ENCODE peak calls at places on chromosome 16, in seven cellular contexts. B is right atrium auricular region, P is A549, E is psoas muscle, F is heart left ventricle, T is fibroblast of mammary gland, H is bronchial epithelial cell. J is an unnamed sample.
A peak's percentile ranks its signal among the peaks of the same experiment; 100 is the strongest.

GRCh38 chr16:3214904-3215600 is 19.9 kb downstream of the ZNF200 start:
- DNase-seq in F (no peak), E (no peak), H (peak; percentile 14), P (no peak), T (no peak), B (no peak), J (no peak)

GRCh38 chr16:64991011-64991410 is 130.9 kb downstream of the CDH11 start:
- DNase-seq in T (peak; percentile 26), E (no peak), F (no peak), H (no peak), P (no peak), B (no peak), J (no peak)

GRCh38 chr16:87828071-87828971 is 41.0 kb downstream of the SLC7A5 start:
- DNase-seq in T (no peak), P (peak; percentile 81), B (no peak), F (no peak), E (no peak), H (peak; percentile 23), J (no peak)

GRCh38 chr16:17395849-17396480 is 74.8 kb downstream of the XYLT1 start:
- DNase-seq in F (peak; percentile 54), P (no peak), T (peak; percentile 40), E (no peak), H (no peak), B (peak; percentile 73), J (no peak)

GRCh38 chr16:2955779-2956565 is 8.1 kb upstream of the KREMEN2 start:
- DNase-seq in F (no peak), B (no peak), E (no peak), P (no peak), T (no peak), H (no peak), J (no peak)

GRCh38 chr16:12256880-12257279 is 280.3 kb downstream of the SNX29 start:
- DNase-seq in T (no peak), B (no peak), E (no peak), H (peak; percentile 32), F (no peak), P (no peak), J (peak; percentile 33)

GRCh38 chr16:50960517-50961202 is 190.4 kb downstream of the SALL1 start:
- DNase-seq in H (no peak), B (no peak), T (no peak), E (no peak), F (no peak), P (no peak), J (no peak)

GRCh38 chr16:62256406-62256805 is 220.2 kb upstream of the CDH8 start:
- DNase-seq in T (no peak), F (no peak), B (no peak), P (peak; percentile 4), E (no peak), H (peak; percentile 46), J (peak; percentile 0)

GRCh38 chr16:24499193-24499814 is 40.1 kb upstream of the RBBP6 start:
- DNase-seq in B (no peak), F (no peak), P (peak; percentile 57), H (peak; percentile 13), E (no peak), T (peak; percentile 27), J (peak; percentile 57)

GRCh38 chr16:22353933-22354541 is 20.4 kb downstream of the CDR2 start:
- DNase-seq in E (no peak), P (peak; percentile 36), T (no peak), F (no peak), B (no peak), H (no peak), J (no peak)

GRCh38 chr16:15879255-15879804 is 9.1 kb downstream of the CEP20 start:
- DNase-seq in B (no peak), F (no peak), P (peak; percentile 91), H (peak; percentile 96), T (peak; percentile 95), E (no peak), J (peak; percentile 92)

GRCh38 chr16:30874821-30875717 is 18.8 kb downstream of the BCL7C start:
- DNase-seq in E (peak; percentile 96), F (peak; percentile 96), P (peak; percentile 93), T (peak; percentile 86), B (peak; percentile 86), H (peak; percentile 68), J (peak; percentile 91)

GRCh38 chr16:88697831-88698693 is 8.1 kb downstream of the RNF166 start:
- DNase-seq in T (no peak), F (no peak), E (no peak), P (no peak), B (no peak), H (no peak), J (no peak)

GRCh38 chr16:84302111-84302954 is 7.7 kb downstream of the WFDC1 start:
- DNase-seq in E (no peak), B (no peak), P (no peak), H (no peak), F (no peak), T (no peak), J (no peak)

GRCh38 chr16:14205666-14206065 is 134.5 kb downstream of the MRTFB start:
- DNase-seq in E (no peak), H (no peak), T (peak; percentile 35), P (no peak), B (no peak), F (no peak), J (peak; percentile 79)

GRCh38 chr16:28923231-28923587 is 1.8 kb downstream of the RABEP2 start:
- DNase-seq in H (no peak), T (no peak), B (no peak), E (no peak), P (no peak), F (no peak), J (no peak)
- H3K4me3 ChIP-seq in H (no peak overlapping the region), T (no peak overlapping the region), B (no peak overlapping the region), E (no peak overlapping the region), P (no peak overlapping the region), F (no peak overlapping the region), J (no peak overlapping the region)

DNA sequence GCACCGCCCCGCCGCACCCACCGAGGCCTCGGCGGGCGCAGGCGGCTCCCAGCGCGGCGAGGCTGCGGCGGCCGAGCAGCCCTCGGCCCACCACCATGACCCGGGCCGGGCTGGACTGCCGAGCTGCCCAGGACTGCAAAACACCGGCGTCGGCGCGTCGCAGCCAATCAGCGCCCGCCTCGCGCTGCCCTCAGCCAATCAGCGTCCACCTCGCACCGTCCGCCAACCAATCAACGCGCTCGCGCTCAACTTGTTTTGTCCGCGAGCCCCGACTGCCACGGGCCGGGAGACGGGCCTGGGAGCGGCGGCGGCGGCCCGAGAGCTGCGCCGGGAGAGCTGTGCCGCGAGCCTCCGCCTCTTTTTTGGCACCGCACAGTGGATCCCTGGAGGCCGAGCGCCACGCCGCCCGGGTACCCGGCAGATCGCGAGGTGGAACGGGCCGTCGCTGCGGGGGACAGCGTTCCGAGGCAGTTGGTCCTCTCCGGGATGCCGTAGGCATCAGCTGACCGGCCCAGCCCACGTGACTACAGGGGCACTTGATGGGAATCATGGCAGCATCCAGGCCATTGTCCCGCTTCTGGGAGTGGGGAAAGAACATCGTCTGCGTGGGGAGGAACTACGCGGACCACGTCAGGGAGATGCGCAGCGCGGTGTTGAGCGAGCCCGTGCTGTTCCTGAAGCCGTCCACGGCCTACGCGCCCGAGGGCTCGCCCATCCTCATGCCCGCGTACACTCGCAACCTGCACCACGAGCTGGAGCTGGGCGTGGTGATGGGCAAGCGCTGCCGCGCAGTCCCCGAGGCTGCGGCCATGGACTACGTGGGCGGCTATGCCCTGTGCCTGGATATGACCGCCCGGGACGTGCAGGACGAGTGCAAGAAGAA is at the start of the genes FAHD1 and HAGH:
- DNase-seq in H (peak; percentile 83), P (peak; percentile 98), F (peak; percentile 95), E (peak; percentile 97), B (peak; percentile 96), T (peak; percentile 93), J (peak; percentile 97)
- TF ChIP-seq CTCF in H (no peak), P (no peak), F (no peak), E (no peak), B (no peak), T (no peak), J (no peak)

GRCh38 chr16:71885261-71885650 is 1.3 kb upstream of the ZNF821 start:
- DNase-seq in P (no peak), F (no peak), H (peak; percentile 4), B (no peak), T (no peak), E (no peak), J (no peak)
- H3K4me3 ChIP-seq in P (no peak overlapping the region), F (no peak overlapping the region), H (no peak overlapping the region), B (no peak overlapping the region), T (no peak overlapping the region), E (no peak overlapping the region), J (no peak overlapping the region)

GRCh38 chr16:75074920-75075687 is 41.5 kb downstream of the LDHD start:
- DNase-seq in F (no peak), H (no peak), T (no peak), B (no peak), P (no peak), E (peak; percentile 59), J (peak; percentile 58)
- TF ChIP-seq CTCF in F (no peak), H (no peak), T (no peak), B (no peak), P (no peak), E (no peak), J (no peak)

DNA sequence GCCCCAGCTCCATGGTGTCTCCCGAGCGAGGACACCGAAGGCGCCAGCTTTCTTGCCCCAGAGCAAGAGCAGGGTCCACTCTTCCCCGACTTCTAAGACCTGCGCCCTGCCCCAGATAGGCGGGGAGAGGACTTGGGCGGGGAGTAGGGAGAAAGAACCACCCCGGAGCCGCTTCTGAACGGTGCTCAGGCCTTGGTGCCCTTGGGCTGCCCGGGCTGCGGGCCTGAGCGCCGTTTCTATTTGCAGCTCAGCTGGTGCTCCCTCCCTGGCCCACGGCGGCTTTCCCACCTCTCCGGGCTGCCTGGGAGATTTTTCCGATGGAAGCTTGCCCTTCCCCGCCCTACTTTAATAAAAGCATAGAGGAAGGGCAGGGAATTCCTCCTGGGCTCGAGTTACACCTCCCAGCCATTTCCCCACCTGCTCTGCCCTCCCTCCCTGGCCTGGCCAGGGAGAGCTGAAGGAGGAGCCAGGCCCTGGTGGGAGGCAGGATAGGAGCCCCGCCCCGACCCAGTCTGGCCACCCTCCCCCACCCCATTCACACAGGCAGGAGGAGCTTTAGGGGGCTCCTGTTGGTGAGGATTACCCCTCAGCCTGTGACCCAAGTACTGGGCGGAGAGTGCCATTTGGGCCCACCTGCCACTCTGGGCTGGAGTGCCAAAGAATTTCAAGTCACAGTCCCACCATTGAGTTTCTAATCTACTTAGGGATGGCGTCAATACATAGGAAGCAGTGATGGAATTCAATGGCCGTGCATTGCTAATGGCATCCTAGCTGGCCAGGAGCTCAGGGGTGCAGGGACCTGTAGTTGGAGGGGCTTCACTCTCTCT is 2.0 kb downstream of the MMP15 start:
- DNase-seq in E (peak; percentile 70), H (peak; percentile 32), B (no peak), F (peak; percentile 86), P (peak; percentile 71), T (no peak), J (peak; percentile 22)
- H3K4me3 ChIP-seq in E (peak overlapping the region; percentile 78), H (peak overlapping the region; percentile 42), B (peak overlapping the region; percentile 58), F (peak overlapping the region; percentile 96), P (peak overlapping the region; percentile 80), T (peak overlapping the region; percentile 13), J (peak overlapping the region; percentile 60)

GRCh38 chr16:72560617-72561016 is 388.7 kb upstream of the PMFBP1 start:
- DNase-seq in F (no peak), P (no peak), H (no peak), B (no peak), E (no peak), T (peak; percentile 34), J (peak; percentile 57)

GRCh38 chr16:72565137-72565536 is 393.2 kb upstream of the PMFBP1 start:
- DNase-seq in F (no peak), H (no peak), B (no peak), P (no peak), T (no peak), E (no peak), J (no peak)

GRCh38 chr16:72569677-72570076 is 397.7 kb upstream of the PMFBP1 start:
- DNase-seq in H (no peak), F (no peak), P (no peak), E (no peak), B (no peak), T (no peak), J (no peak)

GRCh38 chr16:72568502-72568901 is 396.5 kb upstream of the PMFBP1 start:
- DNase-seq in P (no peak), E (no peak), T (no peak), B (no peak), H (no peak), F (no peak), J (no peak)

GRCh38 chr16:72566174-72566573 is 394.2 kb upstream of the PMFBP1 start:
- DNase-seq in T (no peak), B (no peak), H (no peak), F (no peak), P (no peak), E (no peak), J (no peak)
- TF ChIP-seq CTCF in T (no peak), B (no peak), H (no peak), F (no peak), P (no peak), E (no peak), J (no peak)